ENCODE peak calls at places on chromosomes 12 and 14, in four cellular contexts. P is body of pancreas, S is Karpas-422, W is cardiac fibroblast. J is an unnamed sample.

GRCh38 chr14:35299708-35300107 is 7.5 kb downstream of the PSMA6 start:
- DNase-seq in P (no peak), S (no peak), W (no peak), J (no peak)

GRCh38 chr12:49902399-49903350 is 1.0 kb downstream of the FAIM2 start:
- DNase-seq in P (no peak), S (peak), W (no peak), J (no peak)

GRCh38 chr14:34507459-34507858 is 32.0 kb downstream of the EAPP start:
- DNase-seq in P (no peak), S (no peak), W (no peak), J (no peak)

GRCh38 chr14:105861985-105862465 is 335.6 kb downstream of the TMEM121 start:
- DNase-seq in P (no peak), S (peak), W (no peak), J (no peak)

GRCh38 chr14:36514278-36515104 is 5.5 kb downstream of the NKX2-1 start:
- DNase-seq in P (no peak), S (no peak), W (no peak), J (no peak)

GRCh38 chr14:51395361-51395849 is 155.4 kb downstream of the TMX1 start:
- DNase-seq in P (peak), S (no peak), W (peak), J (peak)

GRCh38 chr14:69652942-69653680 is 41.7 kb downstream of the SUSD6 start:
- DNase-seq in P (peak), S (peak), W (no peak), J (no peak)

GRCh38 chr12:46518184-46518583 is 145.6 kb upstream of the SLC38A2 start:
- DNase-seq in P (no peak), S (no peak), W (no peak), J (peak)

GRCh38 chr14:21868442-21869046 is 194.9 kb upstream of the OR4E1 start:
- DNase-seq in P (peak), S (peak), W (peak), J (peak)

GRCh38 chr12:34342048-34342447 is 319.8 kb downstream of the ALG10 start:
- DNase-seq in P (no peak), S (no peak), W (no peak), J (no peak)

GRCh38 chr12:71954861-71955260 is 16.2 kb downstream of the TPH2 start:
- DNase-seq in P (no peak), S (no peak), W (no peak), J (no peak)

GRCh38 chr12:103783744-103784664 is 57.0 kb downstream of the NT5DC3 start:
- DNase-seq in P (peak), S (no peak), W (no peak), J (no peak)

GRCh38 chr14:61184117-61184516 is 97.0 kb downstream of the TMEM30B start:
- DNase-seq in P (no peak), S (no peak), W (peak), J (peak)

GRCh38 chr14:50714452-50715073 is 46.5 kb upstream of the SAV1 start:
- DNase-seq in P (peak), S (peak), W (peak), J (peak)

GRCh38 chr14:71753976-71754375 is 178.3 kb upstream of the RGS6 start:
- DNase-seq in P (no peak), S (no peak), W (no peak), J (no peak)

GRCh38 chr12:108136697-108137096 is 7.6 kb downstream of the WSCD2 start:
- DNase-seq in P (no peak), S (no peak), W (no peak), J (no peak)

GRCh38 chr12:124301084-124301654 is 6.3 kb downstream of the RFLNA start:
- DNase-seq in P (no peak), S (no peak), W (no peak), J (no peak)

GRCh38 chr14:105849933-105850626 is 323.7 kb downstream of the TMEM121 start:
- DNase-seq in P (no peak), S (no peak), W (no peak), J (no peak)

GRCh38 chr12:68264175-68264863 is 10.9 kb upstream of the IL22 start:
- DNase-seq in P (no peak), S (no peak), W (peak), J (no peak)

GRCh38 chr14:90191154-90191553 is 65.2 kb upstream of the PSMC1 start:
- DNase-seq in P (no peak), S (no peak), W (no peak), J (no peak)

GRCh38 chr12:48004039-48004940 is at the start of gene COL2A1:
- DNase-seq in P (no peak), S (no peak), W (no peak), J (peak)

GRCh38 chr12:19248929-19249602 is 119.5 kb downstream of the PLEKHA5 start:
- DNase-seq in P (no peak), S (no peak), W (no peak), J (peak)

DNA sequence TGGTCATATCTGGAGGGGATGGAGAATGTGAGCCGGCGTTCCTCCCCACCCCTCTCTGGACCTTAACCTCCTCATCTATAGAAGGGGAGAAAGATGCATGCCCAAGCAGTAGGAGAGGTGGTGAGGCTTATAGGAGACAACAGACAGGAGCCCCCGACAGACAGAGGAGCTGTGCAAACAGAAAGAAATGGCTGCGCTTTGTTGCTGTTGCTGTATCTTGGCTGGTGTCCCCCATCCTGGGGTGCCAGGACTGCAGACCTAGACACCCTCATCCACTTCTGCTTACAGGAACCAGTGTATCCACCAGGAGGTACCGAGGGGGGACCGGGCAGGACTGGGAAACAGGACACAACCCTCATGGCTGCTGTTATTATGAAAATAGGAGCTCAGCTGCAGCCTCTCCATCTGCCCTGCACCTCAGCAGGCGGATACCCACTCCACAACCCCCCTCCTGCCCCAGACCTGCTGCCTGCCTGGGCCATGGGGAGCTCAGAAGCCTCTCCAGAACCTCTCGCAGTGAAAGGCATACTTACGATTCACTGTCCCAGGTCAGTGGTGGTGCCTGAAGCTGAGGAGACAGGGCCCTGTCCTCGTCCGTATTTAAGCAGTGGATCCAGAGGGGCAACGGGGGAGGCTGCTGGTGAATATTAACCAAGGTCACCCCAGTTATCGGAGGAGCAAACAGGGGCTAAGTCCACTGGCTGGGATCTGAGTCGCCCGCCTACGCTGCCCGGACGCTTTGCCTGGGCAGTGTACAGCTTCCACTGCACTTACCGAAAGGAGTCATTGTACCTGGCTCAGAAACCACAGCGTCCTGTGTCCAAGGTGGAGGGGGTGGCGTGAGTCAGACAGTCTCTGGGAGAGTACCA is at the start of gene SERPINA1:
- DNase-seq in P (peak), S (no peak), W (no peak), J (no peak)
- H3K4me3 ChIP-seq in P (no peak), S (no peak), W (no peak), J (no peak)

GRCh38 chr14:100468557-100468956 is 118.7 kb downstream of the BEGAIN start:
- DNase-seq in P (no peak), S (no peak), W (no peak), J (no peak)
- H3K4me3 ChIP-seq in P (no peak), S (no peak), W (no peak), J (no peak)

DNA sequence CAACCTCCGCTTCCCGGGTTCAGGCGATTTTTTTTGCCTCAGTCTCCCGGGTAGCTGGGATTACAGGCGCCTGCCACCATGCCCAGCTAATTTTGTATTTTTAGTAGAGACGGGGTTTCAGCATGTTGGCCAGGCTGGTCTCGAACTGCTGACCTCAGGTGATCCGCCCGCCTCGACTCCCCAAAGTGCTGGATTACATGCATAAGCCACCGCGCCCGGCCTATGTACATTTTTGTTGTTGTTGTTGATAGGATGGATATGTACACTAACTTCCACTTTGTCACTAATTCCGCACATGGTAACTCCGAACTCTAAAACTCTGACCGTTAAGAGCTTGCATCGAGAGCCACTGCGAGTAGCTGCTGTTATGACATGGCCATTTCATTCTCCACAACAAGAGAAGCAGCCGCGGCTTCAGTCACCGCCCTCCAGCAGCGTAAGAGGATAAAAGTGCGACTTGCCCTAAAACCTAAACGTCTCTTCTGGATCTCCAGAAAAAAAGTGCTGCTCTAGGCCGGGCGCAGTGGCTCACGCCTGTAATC is 742 bp upstream of the MARS1 start:
- DNase-seq in P (no peak), S (no peak), W (no peak), J (no peak)
- H3K4me3 ChIP-seq in P (no peak), S (peak), W (peak), J (peak)

GRCh38 chr12:92139634-92140555 is 5.8 kb downstream of the BTG1 start:
- DNase-seq in P (no peak), S (no peak), W (no peak), J (no peak)

GRCh38 chr12:92136021-92136735 is 9.5 kb downstream of the BTG1 start:
- DNase-seq in P (peak), S (no peak), W (no peak), J (no peak)

GRCh38 chr12:92138626-92139025 is 7.0 kb downstream of the BTG1 start:
- DNase-seq in P (no peak), S (no peak), W (no peak), J (no peak)

GRCh38 chr12:92136883-92137582 is 8.6 kb downstream of the BTG1 start:
- DNase-seq in P (no peak), S (no peak), W (peak), J (peak)

GRCh38 chr12:92138144-92138543 is 7.5 kb downstream of the BTG1 start:
- DNase-seq in P (no peak), S (no peak), W (no peak), J (no peak)
- H3K4me3 ChIP-seq in P (no peak), S (no peak), W (no peak), J (peak)

J was measured in fibroblast of villous mesenchyme.